ENCODE peak calls at places on chromosome 5, in nine cellular contexts. One of them, this sample, is unnamed.

GRCh38 chr5:138664276-138664943 is 88.8 kb upstream of the CTNNA1 start:
- DNase-seq in GM23248: peak; percentile 69
- DNase-seq in fibroblast of lung: peak; percentile 55
- DNase-seq in CD4-positive, CD25-positive, alpha-beta regulatory T cell: no peak
- DNase-seq in psoas muscle: no peak
- DNase-seq in naive thymus-derived CD4-positive, alpha-beta T cell: no peak
- DNase-seq in tibial artery: no peak
- DNase-seq in tibial nerve: no peak
- DNase-seq in heart right ventricle: no peak
- DNase-seq in this sample: no peak

GRCh38 chr5:5649641-5650040 is 227.2 kb downstream of the ICE1 start:
- DNase-seq in GM23248: no peak
- DNase-seq in fibroblast of lung: no peak
- DNase-seq in CD4-positive, CD25-positive, alpha-beta regulatory T cell: no peak
- DNase-seq in psoas muscle: no peak
- DNase-seq in naive thymus-derived CD4-positive, alpha-beta T cell: no peak
- DNase-seq in tibial artery: no peak
- DNase-seq in tibial nerve: no peak
- DNase-seq in heart right ventricle: no peak
- DNase-seq in this sample: no peak

GRCh38 chr5:135024956-135025729 is 8.9 kb downstream of the PITX1 start:
- DNase-seq in GM23248: no peak
- DNase-seq in fibroblast of lung: no peak
- DNase-seq in CD4-positive, CD25-positive, alpha-beta regulatory T cell: no peak
- DNase-seq in psoas muscle: peak; percentile 21
- DNase-seq in naive thymus-derived CD4-positive, alpha-beta T cell: no peak
- DNase-seq in tibial artery: peak; percentile 24
- DNase-seq in tibial nerve: no peak
- DNase-seq in heart right ventricle: no peak
- DNase-seq in this sample: no peak

GRCh38 chr5:56060276-56061110 is 65.7 kb upstream of the IL6ST start:
- DNase-seq in GM23248: no peak
- DNase-seq in fibroblast of lung: peak; percentile 52
- DNase-seq in CD4-positive, CD25-positive, alpha-beta regulatory T cell: no peak
- DNase-seq in psoas muscle: no peak
- DNase-seq in naive thymus-derived CD4-positive, alpha-beta T cell: peak; percentile 73
- DNase-seq in tibial artery: no peak
- DNase-seq in tibial nerve: no peak
- DNase-seq in heart right ventricle: no peak
- DNase-seq in this sample: no peak

GRCh38 chr5:116872486-116872885 is 297.9 kb upstream of the SEMA6A start:
- DNase-seq in GM23248: no peak
- DNase-seq in fibroblast of lung: no peak
- DNase-seq in CD4-positive, CD25-positive, alpha-beta regulatory T cell: no peak
- DNase-seq in psoas muscle: no peak
- DNase-seq in naive thymus-derived CD4-positive, alpha-beta T cell: no peak
- DNase-seq in tibial artery: no peak
- DNase-seq in tibial nerve: no peak
- DNase-seq in heart right ventricle: no peak
- DNase-seq in this sample: no peak

GRCh38 chr5:74194196-74194595 is 446.3 kb downstream of the ENC1 start:
- DNase-seq in GM23248: no peak
- DNase-seq in fibroblast of lung: no peak
- DNase-seq in CD4-positive, CD25-positive, alpha-beta regulatory T cell: no peak
- DNase-seq in psoas muscle: no peak
- DNase-seq in naive thymus-derived CD4-positive, alpha-beta T cell: no peak
- DNase-seq in tibial artery: no peak
- DNase-seq in tibial nerve: no peak
- DNase-seq in heart right ventricle: no peak
- DNase-seq in this sample: no peak

GRCh38 chr5:115455241-115455640 is 89.3 kb downstream of the FEM1C start:
- DNase-seq in GM23248: peak; percentile 77
- DNase-seq in fibroblast of lung: peak; percentile 87
- DNase-seq in CD4-positive, CD25-positive, alpha-beta regulatory T cell: no peak
- DNase-seq in psoas muscle: peak; percentile 63
- DNase-seq in naive thymus-derived CD4-positive, alpha-beta T cell: no peak
- DNase-seq in tibial artery: no peak
- DNase-seq in tibial nerve: no peak
- DNase-seq in heart right ventricle: no peak
- DNase-seq in this sample: no peak

GRCh38 chr5:133391349-133392136 is 220.8 kb downstream of the FSTL4 start:
- DNase-seq in GM23248: no peak
- DNase-seq in fibroblast of lung: no peak
- DNase-seq in CD4-positive, CD25-positive, alpha-beta regulatory T cell: no peak
- DNase-seq in psoas muscle: no peak
- DNase-seq in naive thymus-derived CD4-positive, alpha-beta T cell: no peak
- DNase-seq in tibial artery: peak; percentile 32
- DNase-seq in tibial nerve: no peak
- DNase-seq in heart right ventricle: no peak
- DNase-seq in this sample: no peak

GRCh38 chr5:150413176-150413901 is 629 bp upstream of the CD74 start:
- DNase-seq in GM23248: no peak
- DNase-seq in fibroblast of lung: no peak
- DNase-seq in CD4-positive, CD25-positive, alpha-beta regulatory T cell: no peak
- DNase-seq in psoas muscle: no peak
- DNase-seq in naive thymus-derived CD4-positive, alpha-beta T cell: no peak
- DNase-seq in tibial artery: no peak
- DNase-seq in tibial nerve: no peak
- DNase-seq in heart right ventricle: no peak
- DNase-seq in this sample: no peak

GRCh38 chr5:77282337-77283027 is 72.0 kb downstream of the PDE8B start:
- DNase-seq in GM23248: peak; percentile 89
- DNase-seq in fibroblast of lung: peak; percentile 50
- DNase-seq in CD4-positive, CD25-positive, alpha-beta regulatory T cell: no peak
- DNase-seq in psoas muscle: no peak
- DNase-seq in naive thymus-derived CD4-positive, alpha-beta T cell: no peak
- DNase-seq in tibial artery: no peak
- DNase-seq in tibial nerve: no peak
- DNase-seq in heart right ventricle: no peak
- DNase-seq in this sample: no peak

GRCh38 chr5:433836-434235 is 9.1 kb upstream of the EXOC3 start:
- DNase-seq in GM23248: no peak
- DNase-seq in fibroblast of lung: no peak
- DNase-seq in CD4-positive, CD25-positive, alpha-beta regulatory T cell: no peak
- DNase-seq in psoas muscle: peak; percentile 48
- DNase-seq in naive thymus-derived CD4-positive, alpha-beta T cell: no peak
- DNase-seq in tibial artery: peak; percentile 51
- DNase-seq in tibial nerve: no peak
- DNase-seq in heart right ventricle: no peak
- DNase-seq in this sample: no peak

GRCh38 chr5:141681695-141682641 is at the start of gene ARAP3:
- DNase-seq in GM23248: peak; percentile 96
- DNase-seq in fibroblast of lung: peak; percentile 86
- DNase-seq in CD4-positive, CD25-positive, alpha-beta regulatory T cell: peak; percentile 20
- DNase-seq in psoas muscle: peak; percentile 87
- DNase-seq in naive thymus-derived CD4-positive, alpha-beta T cell: no peak
- DNase-seq in tibial artery: peak; percentile 93
- DNase-seq in tibial nerve: peak; percentile 56
- DNase-seq in heart right ventricle: peak; percentile 88
- DNase-seq in this sample: no peak

GRCh38 chr5:78671609-78672008 is 23.0 kb upstream of the LHFPL2 start:
- DNase-seq in GM23248: no peak
- DNase-seq in fibroblast of lung: peak; percentile 74
- DNase-seq in CD4-positive, CD25-positive, alpha-beta regulatory T cell: no peak
- DNase-seq in psoas muscle: no peak
- DNase-seq in naive thymus-derived CD4-positive, alpha-beta T cell: no peak
- DNase-seq in tibial artery: no peak
- DNase-seq in tibial nerve: no peak
- DNase-seq in heart right ventricle: no peak
- DNase-seq in this sample: no peak

GRCh38 chr5:126433708-126434107 is 10.5 kb downstream of the GRAMD2B start:
- DNase-seq in GM23248: peak; percentile 88
- DNase-seq in fibroblast of lung: peak; percentile 89
- DNase-seq in CD4-positive, CD25-positive, alpha-beta regulatory T cell: no peak
- DNase-seq in psoas muscle: no peak
- DNase-seq in naive thymus-derived CD4-positive, alpha-beta T cell: no peak
- DNase-seq in tibial artery: no peak
- DNase-seq in tibial nerve: no peak
- DNase-seq in heart right ventricle: no peak
- DNase-seq in this sample: no peak

GRCh38 chr5:180604271-180604670 is 13.0 kb upstream of the SCGB3A1 start:
- DNase-seq in GM23248: no peak
- DNase-seq in fibroblast of lung: no peak
- DNase-seq in CD4-positive, CD25-positive, alpha-beta regulatory T cell: no peak
- DNase-seq in psoas muscle: peak; percentile 28
- DNase-seq in naive thymus-derived CD4-positive, alpha-beta T cell: no peak
- DNase-seq in tibial artery: no peak
- DNase-seq in tibial nerve: no peak
- DNase-seq in heart right ventricle: no peak
- DNase-seq in this sample: no peak

GRCh38 chr5:180603076-180603591 is 11.8 kb upstream of the SCGB3A1 start:
- DNase-seq in GM23248: no peak
- DNase-seq in fibroblast of lung: no peak
- DNase-seq in CD4-positive, CD25-positive, alpha-beta regulatory T cell: no peak
- DNase-seq in psoas muscle: peak; percentile 40
- DNase-seq in naive thymus-derived CD4-positive, alpha-beta T cell: no peak
- DNase-seq in tibial artery: no peak
- DNase-seq in tibial nerve: no peak
- DNase-seq in heart right ventricle: no peak
- DNase-seq in this sample: no peak

GRCh38 chr5:180606215-180606785 is 15.0 kb upstream of the SCGB3A1 start:
- DNase-seq in GM23248: no peak
- DNase-seq in fibroblast of lung: no peak
- DNase-seq in CD4-positive, CD25-positive, alpha-beta regulatory T cell: no peak
- DNase-seq in psoas muscle: peak; percentile 18
- DNase-seq in naive thymus-derived CD4-positive, alpha-beta T cell: no peak
- DNase-seq in tibial artery: no peak
- DNase-seq in tibial nerve: no peak
- DNase-seq in heart right ventricle: no peak
- DNase-seq in this sample: no peak

GRCh38 chr5:180607861-180608571 is 16.7 kb upstream of the SCGB3A1 start:
- DNase-seq in GM23248: no peak
- DNase-seq in fibroblast of lung: no peak
- DNase-seq in CD4-positive, CD25-positive, alpha-beta regulatory T cell: no peak
- DNase-seq in psoas muscle: peak; percentile 11
- DNase-seq in naive thymus-derived CD4-positive, alpha-beta T cell: no peak
- DNase-seq in tibial artery: no peak
- DNase-seq in tibial nerve: no peak
- DNase-seq in heart right ventricle: no peak
- DNase-seq in this sample: no peak

GRCh38 chr5:180605554-180606214 is 14.4 kb upstream of the SCGB3A1 start:
- DNase-seq in GM23248: peak; percentile 57
- DNase-seq in fibroblast of lung: peak; percentile 32
- DNase-seq in CD4-positive, CD25-positive, alpha-beta regulatory T cell: peak; percentile 43
- DNase-seq in psoas muscle: peak; percentile 48
- DNase-seq in naive thymus-derived CD4-positive, alpha-beta T cell: peak; percentile 37
- DNase-seq in tibial artery: no peak
- DNase-seq in tibial nerve: peak; percentile 28
- DNase-seq in heart right ventricle: no peak
- DNase-seq in this sample: no peak
- H3K27me3 ChIP-seq in GM23248: no peaks in the 10 kb centered on the region
- H3K27me3 ChIP-seq in fibroblast of lung: no peaks in the 10 kb centered on the region
- H3K27me3 ChIP-seq in CD4-positive, CD25-positive, alpha-beta regulatory T cell: no peaks in the 10 kb centered on the region
- H3K27me3 ChIP-seq in psoas muscle: peaks cover 4% of the 10 kb centered on the region
- H3K27me3 ChIP-seq in naive thymus-derived CD4-positive, alpha-beta T cell: no peaks in the 10 kb centered on the region
- H3K27me3 ChIP-seq in tibial artery: peaks cover 10% of the 10 kb centered on the region
- H3K27me3 ChIP-seq in tibial nerve: no peaks in the 10 kb centered on the region
- H3K27me3 ChIP-seq in heart right ventricle: no peaks in the 10 kb centered on the region
- H3K27me3 ChIP-seq in this sample: no peaks in the 10 kb centered on the region

GRCh38 chr5:154084255-154084654 is 45.5 kb downstream of the MFAP3 start:
- DNase-seq in GM23248: no peak
- DNase-seq in fibroblast of lung: no peak
- DNase-seq in CD4-positive, CD25-positive, alpha-beta regulatory T cell: no peak
- DNase-seq in psoas muscle: no peak
- DNase-seq in naive thymus-derived CD4-positive, alpha-beta T cell: no peak
- DNase-seq in tibial artery: no peak
- DNase-seq in tibial nerve: no peak
- DNase-seq in heart right ventricle: no peak
- DNase-seq in this sample: no peak

GRCh38 chr5:154087260-154087659 is 48.5 kb downstream of the MFAP3 start:
- DNase-seq in GM23248: peak; percentile 63
- DNase-seq in fibroblast of lung: no peak
- DNase-seq in CD4-positive, CD25-positive, alpha-beta regulatory T cell: no peak
- DNase-seq in psoas muscle: no peak
- DNase-seq in naive thymus-derived CD4-positive, alpha-beta T cell: no peak
- DNase-seq in tibial artery: no peak
- DNase-seq in tibial nerve: no peak
- DNase-seq in heart right ventricle: no peak
- DNase-seq in this sample: no peak

GRCh38 chr5:154088801-154089200 is 50.0 kb downstream of the MFAP3 start:
- DNase-seq in GM23248: no peak
- DNase-seq in fibroblast of lung: no peak
- DNase-seq in CD4-positive, CD25-positive, alpha-beta regulatory T cell: no peak
- DNase-seq in psoas muscle: no peak
- DNase-seq in naive thymus-derived CD4-positive, alpha-beta T cell: no peak
- DNase-seq in tibial artery: no peak
- DNase-seq in tibial nerve: no peak
- DNase-seq in heart right ventricle: no peak
- DNase-seq in this sample: no peak

GRCh38 chr5:154086123-154086522 is 47.4 kb downstream of the MFAP3 start:
- DNase-seq in GM23248: no peak
- DNase-seq in fibroblast of lung: no peak
- DNase-seq in CD4-positive, CD25-positive, alpha-beta regulatory T cell: no peak
- DNase-seq in psoas muscle: no peak
- DNase-seq in naive thymus-derived CD4-positive, alpha-beta T cell: no peak
- DNase-seq in tibial artery: no peak
- DNase-seq in tibial nerve: no peak
- DNase-seq in heart right ventricle: no peak
- DNase-seq in this sample: no peak

GRCh38 chr5:154086641-154087040 is 47.9 kb downstream of the MFAP3 start:
- DNase-seq in GM23248: peak; percentile 59
- DNase-seq in fibroblast of lung: peak; percentile 14
- DNase-seq in CD4-positive, CD25-positive, alpha-beta regulatory T cell: no peak
- DNase-seq in psoas muscle: no peak
- DNase-seq in naive thymus-derived CD4-positive, alpha-beta T cell: no peak
- DNase-seq in tibial artery: no peak
- DNase-seq in tibial nerve: no peak
- DNase-seq in heart right ventricle: no peak
- DNase-seq in this sample: no peak
- H3K27me3 ChIP-seq in GM23248: no peaks in the 10 kb centered on the region
- H3K27me3 ChIP-seq in fibroblast of lung: no peaks in the 10 kb centered on the region
- H3K27me3 ChIP-seq in CD4-positive, CD25-positive, alpha-beta regulatory T cell: no peaks in the 10 kb centered on the region
- H3K27me3 ChIP-seq in psoas muscle: no peaks in the 10 kb centered on the region
- H3K27me3 ChIP-seq in naive thymus-derived CD4-positive, alpha-beta T cell: no peaks in the 10 kb centered on the region
- H3K27me3 ChIP-seq in tibial artery: no peaks in the 10 kb centered on the region
- H3K27me3 ChIP-seq in tibial nerve: no peaks in the 10 kb centered on the region
- H3K27me3 ChIP-seq in heart right ventricle: no peaks in the 10 kb centered on the region
- H3K27me3 ChIP-seq in this sample: no peaks in the 10 kb centered on the region

DNA sequence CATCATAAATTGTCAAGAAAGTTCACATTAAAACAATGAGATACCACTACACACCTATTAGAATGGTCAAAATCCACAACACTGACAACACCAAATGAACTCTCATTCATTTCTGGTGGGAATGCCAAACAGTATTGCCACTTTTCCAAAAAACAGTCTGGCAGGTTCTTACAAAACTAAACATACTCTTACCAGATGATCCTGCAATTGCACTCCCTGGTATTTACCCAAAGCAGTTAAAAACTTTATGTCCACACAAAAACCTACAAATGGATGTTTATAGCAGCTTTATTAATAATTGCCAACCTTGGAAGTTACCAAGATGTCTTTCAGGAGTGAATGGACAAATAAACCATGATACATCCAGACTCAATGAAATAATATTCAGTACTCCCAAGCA is 56.8 kb downstream of the ZNF608 start:
- DNase-seq in GM23248: no peak
- DNase-seq in fibroblast of lung: no peak
- DNase-seq in CD4-positive, CD25-positive, alpha-beta regulatory T cell: no peak
- DNase-seq in psoas muscle: no peak
- DNase-seq in naive thymus-derived CD4-positive, alpha-beta T cell: no peak
- DNase-seq in tibial artery: no peak
- DNase-seq in tibial nerve: no peak
- DNase-seq in heart right ventricle: no peak
- DNase-seq in this sample: no peak
- H3K27me3 ChIP-seq in GM23248: no peaks in the 10 kb centered on the region
- H3K27me3 ChIP-seq in fibroblast of lung: no peaks in the 10 kb centered on the region
- H3K27me3 ChIP-seq in CD4-positive, CD25-positive, alpha-beta regulatory T cell: no peaks in the 10 kb centered on the region
- H3K27me3 ChIP-seq in psoas muscle: no peaks in the 10 kb centered on the region
- H3K27me3 ChIP-seq in naive thymus-derived CD4-positive, alpha-beta T cell: no peaks in the 10 kb centered on the region
- H3K27me3 ChIP-seq in tibial artery: no peaks in the 10 kb centered on the region
- H3K27me3 ChIP-seq in tibial nerve: no peaks in the 10 kb centered on the region
- H3K27me3 ChIP-seq in heart right ventricle: no peaks in the 10 kb centered on the region
- H3K27me3 ChIP-seq in this sample: no peaks in the 10 kb centered on the region

GRCh38 chr5:38831117-38831516 is 14.7 kb upstream of the OSMR start:
- DNase-seq in GM23248: no peak
- DNase-seq in fibroblast of lung: no peak
- DNase-seq in CD4-positive, CD25-positive, alpha-beta regulatory T cell: no peak
- DNase-seq in psoas muscle: no peak
- DNase-seq in naive thymus-derived CD4-positive, alpha-beta T cell: no peak
- DNase-seq in tibial artery: no peak
- DNase-seq in tibial nerve: no peak
- DNase-seq in heart right ventricle: no peak
- DNase-seq in this sample: no peak
- H3K27me3 ChIP-seq in GM23248: no peaks in the 10 kb centered on the region
- H3K27me3 ChIP-seq in fibroblast of lung: no peaks in the 10 kb centered on the region
- H3K27me3 ChIP-seq in CD4-positive, CD25-positive, alpha-beta regulatory T cell: no peaks in the 10 kb centered on the region
- H3K27me3 ChIP-seq in psoas muscle: no peaks in the 10 kb centered on the region
- H3K27me3 ChIP-seq in naive thymus-derived CD4-positive, alpha-beta T cell: no peaks in the 10 kb centered on the region
- H3K27me3 ChIP-seq in tibial artery: no peaks in the 10 kb centered on the region
- H3K27me3 ChIP-seq in tibial nerve: no peaks in the 10 kb centered on the region
- H3K27me3 ChIP-seq in heart right ventricle: no peaks in the 10 kb centered on the region
- H3K27me3 ChIP-seq in this sample: no peaks in the 10 kb centered on the region